ENCODE peak calls at places on chromosome X, in eight cellular contexts. V, N, R, Y, Z, S, K and W are unnamed samples.

GRCh38 chrX:21374163-21374993 is at the start of gene CNKSR2:
- DNase-seq in V (peak; percentile 66), N (no peak), R (peak; percentile 94), Y (no peak), Z (peak; percentile 60), S (peak; percentile 2), K (no peak), W (peak; percentile 81)

GRCh38 chrX:39418936-39419659 is 617.8 kb downstream of the MID1IP1 start:
- DNase-seq in V (no peak), N (no peak), R (no peak), Y (no peak), Z (no peak), S (no peak), K (no peak), W (no peak)

GRCh38 chrX:129932792-129933321 is 26.9 kb downstream of the UTP14A start:
- DNase-seq in V (peak; percentile 45), N (no peak), R (no peak), Y (no peak), Z (no peak), S (peak; percentile 40), K (no peak), W (no peak)

GRCh38 chrX:38225093-38225492 is 4.4 kb upstream of the SRPX start:
- DNase-seq in V (no peak), N (no peak), R (no peak), Y (no peak), Z (no peak), S (no peak), K (no peak), W (no peak)

GRCh38 chrX:73818200-73819116 is 255.5 kb downstream of the CHIC1 start:
- DNase-seq in V (no peak), N (no peak), R (no peak), Y (no peak), Z (no peak), S (no peak), K (no peak), W (no peak)

GRCh38 chrX:150258463-150259430 is 104.4 kb upstream of the MAMLD1 start:
- DNase-seq in V (no peak), N (no peak), R (no peak), Y (no peak), Z (no peak), S (no peak), K (peak; percentile 32), W (no peak)

GRCh38 chrX:150152546-150152945 is 210.6 kb upstream of the MAMLD1 start:
- DNase-seq in V (no peak), N (no peak), R (no peak), Y (no peak), Z (no peak), S (no peak), K (no peak), W (no peak)

GRCh38 chrX:51894697-51895336 is 1.4 kb downstream of the MAGED1 start:
- DNase-seq in V (peak; percentile 49), N (no peak), R (no peak), Y (no peak), Z (no peak), S (no peak), K (no peak), W (no peak)

GRCh38 chrX:18640686-18641085 is 31.2 kb downstream of the RS1 start:
- DNase-seq in V (peak; percentile 72), N (no peak), R (no peak), Y (no peak), Z (no peak), S (no peak), K (no peak), W (no peak)

GRCh38 chrX:11480626-11481025 is 185.1 kb downstream of the ARHGAP6 start:
- DNase-seq in V (no peak), N (no peak), R (no peak), Y (no peak), Z (no peak), S (no peak), K (no peak), W (no peak)

GRCh38 chrX:8987672-8988250 is 46.2 kb downstream of the FAM9B start:
- DNase-seq in V (no peak), N (no peak), R (no peak), Y (no peak), Z (no peak), S (no peak), K (no peak), W (no peak)

GRCh38 chrX:74286950-74287349 is 17.0 kb upstream of the ZCCHC13 start:
- DNase-seq in V (no peak), N (peak; percentile 16), R (no peak), Y (no peak), Z (no peak), S (no peak), K (no peak), W (no peak)

GRCh38 chrX:25726539-25726938 is 411.6 kb upstream of the MAGEB18 start:
- DNase-seq in V (no peak), N (no peak), R (no peak), Y (no peak), Z (no peak), S (no peak), K (no peak), W (no peak)

GRCh38 chrX:134669378-134670098 is 11.3 kb upstream of the PLAC1 start:
- DNase-seq in V (no peak), N (peak; percentile 81), R (no peak), Y (no peak), Z (no peak), S (no peak), K (no peak), W (no peak)

GRCh38 chrX:73850124-73851013 is 287.4 kb downstream of the CHIC1 start:
- DNase-seq in V (no peak), N (peak; percentile 64), R (no peak), Y (no peak), Z (no peak), S (peak; percentile 28), K (no peak), W (no peak)

GRCh38 chrX:27924261-27924660 is 57.0 kb downstream of the DCAF8L1 start:
- DNase-seq in V (no peak), N (peak; percentile 21), R (no peak), Y (no peak), Z (no peak), S (no peak), K (no peak), W (no peak)

DNA sequence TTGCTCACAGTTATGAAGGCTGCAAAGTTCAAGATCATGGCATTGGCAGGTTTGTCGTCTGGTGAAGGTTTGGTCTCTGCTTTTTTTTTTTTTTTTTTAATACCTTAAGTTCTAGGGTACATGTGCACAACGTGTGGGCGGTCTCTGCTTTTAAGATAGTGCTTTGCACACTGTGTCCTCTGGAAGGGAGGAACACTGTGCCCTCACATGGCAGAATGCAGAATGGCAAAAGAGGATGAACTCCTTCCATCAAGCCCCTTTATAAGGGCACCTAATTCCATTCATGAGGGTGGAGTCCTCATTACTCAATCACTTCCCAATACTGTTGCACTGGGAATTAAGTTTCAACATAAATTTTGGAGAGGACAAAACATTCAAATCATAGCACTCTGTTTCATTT is 101.4 kb downstream of the GLRA2 start:
- DNase-seq in V (no peak), N (peak; percentile 5), R (no peak), Y (no peak), Z (no peak), S (peak; percentile 2), K (no peak), W (no peak)
- TF ChIP-seq CTCF in V (no peak), N (no peak), R (no peak), Y (no peak), Z (no peak), S (peak; percentile 2), K (no peak), W (no peak)

DNA sequence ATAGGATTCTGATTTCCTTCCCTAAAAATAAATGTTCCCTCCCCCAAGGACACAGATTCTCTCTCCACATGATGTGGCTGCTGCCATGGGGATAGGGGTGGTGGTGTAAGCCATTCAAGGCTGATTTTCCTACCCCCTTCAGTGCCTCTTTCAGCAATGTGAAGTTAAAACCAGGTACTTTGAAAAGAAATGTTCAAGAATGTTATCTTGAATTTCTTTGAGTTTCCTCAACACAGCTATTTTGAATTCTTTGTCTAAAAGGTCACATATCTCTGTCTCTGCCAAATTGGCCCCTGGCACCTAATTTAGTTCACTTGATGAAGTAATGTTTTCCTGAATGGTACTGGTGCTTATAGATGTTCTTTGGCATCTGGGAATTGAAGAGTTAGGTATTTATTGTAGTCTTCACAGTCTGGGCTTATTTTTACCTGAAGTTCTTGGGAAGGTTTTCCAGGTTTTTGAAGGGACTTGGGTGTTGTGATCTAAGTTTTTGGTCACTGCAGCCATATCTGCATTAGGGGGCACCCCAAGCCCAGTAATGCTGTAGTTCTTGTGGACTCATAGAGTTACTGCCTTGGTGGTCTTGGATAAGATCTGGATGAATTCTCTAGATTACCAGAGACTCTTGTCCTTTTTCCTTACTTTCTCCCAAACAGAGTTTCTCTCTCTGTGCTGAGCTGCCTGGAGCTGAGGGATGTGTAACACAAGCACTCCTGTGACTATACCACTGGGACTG is 7.6 kb upstream of the DIPK2B start:
- DNase-seq in V (no peak), N (no peak), R (no peak), Y (no peak), Z (no peak), S (no peak), K (no peak), W (no peak)
- TF ChIP-seq CTCF in V (no peak), N (no peak), R (no peak), Y (no peak), Z (no peak), S (no peak), K (no peak), W (no peak)

DNA sequence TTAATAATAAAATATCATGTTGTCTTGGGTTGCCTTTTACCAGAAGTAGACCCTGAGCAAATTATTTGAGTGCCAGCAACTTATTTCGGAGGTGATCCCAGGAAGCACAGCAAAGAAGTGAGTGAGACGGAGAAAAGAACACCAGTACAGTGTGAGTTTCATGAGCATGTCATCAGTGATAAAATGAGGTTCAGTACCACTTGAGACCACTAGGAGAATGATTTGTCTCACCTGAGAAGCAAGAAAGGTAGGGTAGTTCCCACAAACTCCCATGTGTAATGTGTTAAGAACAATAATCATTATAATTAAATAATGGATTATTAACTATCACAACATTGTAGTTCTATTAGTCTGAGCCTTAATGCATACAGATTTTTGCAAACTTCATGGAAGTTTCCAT is 112.8 kb upstream of the DMD start:
- DNase-seq in V (no peak), N (peak; percentile 16), R (no peak), Y (no peak), Z (no peak), S (no peak), K (no peak), W (no peak)
- TF ChIP-seq CTCF in V (peak; percentile 43), N (no peak), R (peak; percentile 40), Y (no peak), Z (no peak), S (no peak), K (no peak), W (peak; percentile 50)

DNA sequence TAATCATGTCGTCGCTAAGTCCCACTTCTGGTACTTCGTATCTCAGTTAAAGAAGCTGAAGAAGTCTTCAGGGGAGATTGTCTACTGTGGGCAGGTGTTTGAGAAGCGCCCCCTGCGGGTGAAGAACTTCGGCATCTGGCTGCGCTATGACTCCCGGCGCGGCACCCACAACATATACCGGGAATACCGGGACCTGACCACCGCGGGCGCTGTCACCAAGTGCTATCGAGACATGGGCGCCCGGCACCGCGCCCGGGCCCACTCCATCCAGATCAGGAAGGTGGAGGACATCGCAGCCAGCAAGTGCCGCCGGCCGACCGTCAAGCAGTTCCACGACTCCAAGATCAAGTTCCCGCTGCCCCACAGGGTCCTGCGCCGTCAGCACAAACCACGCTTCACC is 11.3 kb downstream of the PNCK start:
- DNase-seq in V (peak; percentile 47), N (peak; percentile 38), R (peak; percentile 27), Y (no peak), Z (peak; percentile 39), S (peak; percentile 61), K (no peak), W (no peak)
- TF ChIP-seq CTCF in V (peak; percentile 27), N (peak; percentile 41), R (peak; percentile 55), Y (no peak), Z (peak; percentile 21), S (peak; percentile 44), K (no peak), W (peak; percentile 59)